ENCODE peak calls at places on chromosomes 7 and 10, in eight cellular contexts. F is activated CD8-positive, alpha-beta T cell treated with anti-CD3 and anti-CD28 coated beads, Interleukin-2, amount 10 ng/mL, durations not matched to agents 7 days and 5 days; S is T-helper 17 cell; W is lower lobe of right lung; J is Right ventricle myocardium superior; G is gastroesophageal sphincter; I is HepG2; E is IMR-90. A is an unnamed sample.

GRCh38 chr10:10976652-10977051 is 41.0 kb upstream of the CELF2 start:
- ATAC-seq in S (no peak), J (no peak), G (no peak), E (no peak), W (no peak), F (no peak), I (no peak), A (no peak)

GRCh38 chr10:88931548-88931947 is 21.0 kb downstream of the ACTA2 start:
- ATAC-seq in E (no peak), W (no peak), F (no peak), J (peak; percentile 42), G (peak; percentile 36), I (no peak), S (no peak), A (no peak)

GRCh38 chr7:158726277-158726807 is 21.7 kb upstream of the NCAPG2 start:
- ATAC-seq in E (no peak), G (no peak), I (no peak), J (no peak), W (no peak), S (no peak), F (no peak), A (no peak)

GRCh38 chr10:127149613-127150081 is 46.7 kb downstream of the INSYN2A start:
- ATAC-seq in W (no peak), F (no peak), J (no peak), G (no peak), E (no peak), S (no peak), I (no peak), A (no peak)

GRCh38 chr10:905503-905902 is 26.0 kb downstream of the LARP4B start:
- ATAC-seq in E (no peak), F (no peak), G (no peak), J (no peak), I (no peak), W (peak; percentile 50), S (no peak), A (peak; percentile 32)

GRCh38 chr10:88299787-88300186 is 283.3 kb downstream of the RNLS start:
- ATAC-seq in G (no peak), S (no peak), F (no peak), J (no peak), I (no peak), E (no peak), W (no peak), A (no peak)

GRCh38 chr10:89591796-89592271 is 53.2 kb downstream of the PANK1 start:
- ATAC-seq in J (peak; percentile 89), I (peak; percentile 44), W (peak; percentile 82), F (no peak), G (peak; percentile 55), E (peak; percentile 85), S (no peak), A (no peak)

GRCh38 chr7:43646603-43647313 is 63.9 kb downstream of the STK17A start:
- ATAC-seq in G (no peak), E (peak; percentile 5), F (no peak), W (no peak), S (no peak), J (peak; percentile 23), I (no peak), A (no peak)

GRCh38 chr10:111075577-111076185 is 1.1 kb upstream of the ADRA2A start:
- ATAC-seq in F (no peak), E (no peak), W (no peak), S (no peak), G (no peak), J (no peak), I (no peak), A (no peak)

GRCh38 chr10:125559210-125559609 is 123.8 kb downstream of the TEX36 start:
- ATAC-seq in F (no peak), G (no peak), E (no peak), S (no peak), I (no peak), J (no peak), W (peak; percentile 75), A (no peak)